ENCODE peak calls at places on chromosomes 4 and X, in ten cellular contexts. C, S, L, P, F, E, T, I, H and R are unnamed samples.

GRCh38 chr4:125526420-125526819 is 211.7 kb downstream of the FAT4 start:
- DNase-seq in C (no peak), S (no peak), L (no peak), P (no peak), F (no peak), E (no peak), T (no peak), I (no peak), H (no peak), R (no peak)

GRCh38 chr4:54661686-54662085 is 3.9 kb downstream of the KIT start:
- DNase-seq in C (no peak), S (no peak), L (no peak), P (no peak), F (no peak), E (no peak), T (no peak), I (no peak), H (no peak), R (no peak)

GRCh38 chr4:3438847-3439180 is 3.0 kb upstream of the HGFAC start:
- DNase-seq in C (no peak), S (no peak), L (no peak), P (no peak), F (no peak), E (no peak), T (no peak), I (no peak), H (no peak), R (no peak)

GRCh38 chrX:154459843-154460242 is 1.8 kb downstream of the PLXNA3 start:
- DNase-seq in C (no peak), S (no peak), L (no peak), P (no peak), F (no peak), E (no peak), T (no peak), I (no peak), H (no peak), R (no peak)

GRCh38 chr4:65508169-65508568 is 162.1 kb downstream of the EPHA5 start:
- DNase-seq in C (no peak), S (no peak), L (no peak), P (no peak), F (no peak), E (no peak), T (no peak), I (peak), H (no peak), R (no peak)

GRCh38 chr4:110702326-110702725 is 79.4 kb upstream of the PITX2 start:
- DNase-seq in C (no peak), S (no peak), L (no peak), P (no peak), F (no peak), E (no peak), T (no peak), I (no peak), H (no peak), R (no peak)

GRCh38 chr4:23233596-23233995 is 540.9 kb downstream of the GBA3 start:
- DNase-seq in C (no peak), S (no peak), L (no peak), P (no peak), F (no peak), E (no peak), T (no peak), I (no peak), H (no peak), R (no peak)

GRCh38 chrX:107716045-107716684 is 59.4 kb downstream of the TSC22D3 start:
- DNase-seq in C (peak), S (no peak), L (peak), P (peak), F (no peak), E (peak), T (peak), I (no peak), H (no peak), R (peak)

GRCh38 chr4:97432551-97432950 is 710.7 kb downstream of the STPG2 start:
- DNase-seq in C (no peak), S (no peak), L (no peak), P (no peak), F (no peak), E (no peak), T (no peak), I (no peak), H (no peak), R (no peak)

GRCh38 chr4:153222162-153222789 is 18.0 kb downstream of the TRIM2 start:
- DNase-seq in C (peak), S (peak), L (peak), P (peak), F (peak), E (peak), T (no peak), I (peak), H (peak), R (peak)

GRCh38 chr4:152704788-152705187 is 25.0 kb upstream of the TMEM154 start:
- DNase-seq in C (no peak), S (no peak), L (no peak), P (no peak), F (no peak), E (no peak), T (no peak), I (no peak), H (no peak), R (no peak)

GRCh38 chrX:25277574-25277973 is 261.8 kb upstream of the ARX start:
- DNase-seq in C (no peak), S (no peak), L (no peak), P (no peak), F (no peak), E (peak), T (no peak), I (no peak), H (no peak), R (no peak)
- H3K27ac ChIP-seq in C (no peak), S (no peak), L (no peak), P (no peak), F (no peak), E (no peak), T (no peak), I (no peak), H (no peak), R (no peak)

DNA sequence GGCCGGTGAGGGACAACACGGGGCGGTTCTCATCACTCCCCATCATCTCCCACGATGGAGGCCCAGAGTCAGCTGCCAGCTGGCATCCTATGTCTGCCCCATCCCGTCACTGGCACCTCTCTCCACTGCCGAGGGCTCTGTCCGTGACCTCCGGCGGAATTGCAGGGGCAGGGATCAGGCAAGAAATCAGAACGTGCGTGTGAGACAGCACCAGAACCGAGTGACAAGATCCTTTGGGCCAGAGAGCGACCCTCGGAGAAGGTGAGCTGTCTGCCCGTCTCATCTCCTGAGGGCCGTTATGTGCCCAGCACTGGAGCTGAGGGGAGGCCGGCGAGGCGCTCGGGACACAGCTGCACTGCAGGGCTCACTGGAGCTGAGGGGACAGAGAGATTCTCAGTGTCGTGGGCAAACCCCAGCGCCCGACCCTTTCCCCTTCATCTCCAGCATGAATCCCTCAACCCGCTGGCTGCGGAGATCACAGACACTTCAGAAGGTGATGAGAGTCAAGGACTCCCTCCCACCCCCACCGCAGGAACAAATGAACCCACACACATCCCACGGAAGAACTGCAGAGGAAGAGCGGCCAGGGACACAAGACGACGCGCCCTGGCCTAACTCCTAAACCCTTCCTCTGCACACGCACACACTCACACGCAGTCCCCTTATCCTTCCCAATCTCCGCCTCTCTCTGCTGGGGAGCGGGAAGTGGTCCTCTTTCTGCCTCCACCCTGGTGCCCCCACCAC is 128.7 kb downstream of the AFAP1 start:
- DNase-seq in C (no peak), S (no peak), L (no peak), P (no peak), F (no peak), E (no peak), T (no peak), I (no peak), H (no peak), R (peak)
- H3K27ac ChIP-seq in C (no peak), S (no peak), L (no peak), P (no peak), F (peak), E (no peak), T (peak), I (peak), H (peak), R (peak)

GRCh38 chr4:139887378-139887801 is 221.8 kb downstream of the MGST2 start:
- DNase-seq in C (no peak), S (no peak), L (no peak), P (no peak), F (no peak), E (no peak), T (no peak), I (no peak), H (peak), R (no peak)

GRCh38 chr4:139887962-139888735 is 222.5 kb downstream of the MGST2 start:
- DNase-seq in C (no peak), S (no peak), L (no peak), P (no peak), F (no peak), E (no peak), T (peak), I (no peak), H (peak), R (no peak)

GRCh38 chr4:139890810-139891209 is 225.2 kb downstream of the MGST2 start:
- DNase-seq in C (no peak), S (no peak), L (no peak), P (no peak), F (no peak), E (no peak), T (no peak), I (no peak), H (no peak), R (no peak)

GRCh38 chr4:139889901-139890300 is 224.3 kb downstream of the MGST2 start:
- DNase-seq in C (no peak), S (no peak), L (no peak), P (no peak), F (no peak), E (no peak), T (no peak), I (no peak), H (no peak), R (peak)

DNA sequence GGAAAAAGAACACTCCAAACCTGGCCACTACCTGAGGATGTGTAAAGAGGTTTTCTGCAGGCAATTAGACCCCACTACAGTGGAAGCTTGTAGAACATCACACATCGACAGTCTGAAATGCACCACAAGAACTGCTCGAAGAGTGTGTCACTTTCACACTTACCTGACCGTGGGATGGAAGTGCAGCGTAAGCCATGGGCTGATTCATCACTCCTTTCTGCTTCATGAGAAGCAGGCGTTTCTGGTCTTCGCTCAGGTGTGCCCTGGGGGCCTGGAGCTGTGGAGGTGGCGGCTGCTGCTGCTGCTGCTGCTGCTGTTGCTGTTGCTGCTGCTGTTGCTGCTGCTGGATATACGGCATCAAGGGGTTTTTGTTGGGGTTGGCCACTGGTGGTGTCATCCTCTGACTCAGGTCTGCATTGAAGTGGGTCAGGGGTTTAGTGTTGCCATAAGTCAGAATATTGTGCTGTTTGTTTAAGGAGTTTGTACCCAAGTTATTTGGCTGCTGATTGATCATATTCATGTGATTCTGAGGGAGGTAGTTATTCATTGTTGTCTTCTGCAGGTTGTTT is 223.7 kb downstream of the MGST2 start:
- DNase-seq in C (no peak), S (no peak), L (no peak), P (no peak), F (no peak), E (no peak), T (no peak), I (no peak), H (peak), R (no peak)
- H3K27ac ChIP-seq in C (no peak), S (no peak), L (no peak), P (no peak), F (no peak), E (no peak), T (no peak), I (no peak), H (peak), R (no peak)

GRCh38 chr4:145680902-145681301 is 956 bp downstream of the C4orf51 start:
- DNase-seq in C (no peak), S (no peak), L (peak), P (no peak), F (no peak), E (no peak), T (no peak), I (no peak), H (no peak), R (peak)

GRCh38 chr4:145681956-145682355 is 2.0 kb downstream of the C4orf51 start:
- DNase-seq in C (no peak), S (no peak), L (no peak), P (no peak), F (no peak), E (no peak), T (no peak), I (peak), H (no peak), R (no peak)

GRCh38 chr4:145681518-145681917 is 1.6 kb downstream of the C4orf51 start:
- DNase-seq in C (no peak), S (no peak), L (peak), P (no peak), F (no peak), E (no peak), T (no peak), I (no peak), H (no peak), R (no peak)

GRCh38 chr4:145679520-145679919 is 426 bp upstream of the C4orf51 start:
- DNase-seq in C (peak), S (no peak), L (peak), P (no peak), F (no peak), E (no peak), T (peak), I (peak), H (peak), R (no peak)

GRCh38 chr4:145679991-145680455 is at the start of gene C4orf51:
- DNase-seq in C (no peak), S (no peak), L (peak), P (no peak), F (no peak), E (no peak), T (no peak), I (peak), H (peak), R (peak)
- H3K27ac ChIP-seq in C (peak), S (no peak), L (peak), P (no peak), F (no peak), E (peak), T (peak), I (no peak), H (peak), R (peak)